ENCODE peak calls at places on chromosomes 2 and 18, in six cellular contexts. W, M, R, N, S and H are unnamed samples.

GRCh38 chr2:111624401-111625156 is 259.4 kb downstream of the ANAPC1 start:
- DNase-seq in W (peak; percentile 87), M (peak; percentile 81), R (no peak), N (peak; percentile 21), S (no peak), H (no peak)

GRCh38 chr2:8488001-8488738 is 193.7 kb upstream of the ID2 start:
- DNase-seq in W (no peak), M (no peak), R (no peak), N (no peak), S (peak; percentile 95), H (no peak)

GRCh38 chr2:58194451-58194850 is 46.7 kb downstream of the FANCL start:
- DNase-seq in W (no peak), M (no peak), R (no peak), N (no peak), S (no peak), H (no peak)

GRCh38 chr2:27569398-27569797 is 13.4 kb upstream of the ZNF512 start:
- DNase-seq in W (no peak), M (no peak), R (no peak), N (no peak), S (no peak), H (no peak)

GRCh38 chr2:105329561-105330495 is at the start of gene TGFBRAP1:
- DNase-seq in W (peak; percentile 77), M (peak; percentile 35), R (peak; percentile 79), N (peak; percentile 35), S (no peak), H (peak; percentile 60)

GRCh38 chr2:137935591-137935990 is 28.7 kb upstream of the HNMT start:
- DNase-seq in W (no peak), M (no peak), R (no peak), N (no peak), S (no peak), H (no peak)

GRCh38 chr2:233346374-233346773 is 7.9 kb upstream of the DGKD start:
- DNase-seq in W (no peak), M (no peak), R (no peak), N (no peak), S (no peak), H (no peak)

GRCh38 chr2:171404258-171404657 is 29.5 kb downstream of the METTL8 start:
- DNase-seq in W (no peak), M (peak; percentile 81), R (no peak), N (peak; percentile 46), S (no peak), H (peak; percentile 9)

GRCh38 chr2:201833796-201834195 is 27.5 kb downstream of the CDK15 start:
- DNase-seq in W (no peak), M (no peak), R (no peak), N (no peak), S (no peak), H (no peak)

GRCh38 chr2:201830666-201831065 is 24.3 kb downstream of the CDK15 start:
- DNase-seq in W (peak; percentile 71), M (no peak), R (no peak), N (no peak), S (no peak), H (no peak)

GRCh38 chr2:201835066-201835465 is 28.7 kb downstream of the CDK15 start:
- DNase-seq in W (no peak), M (no peak), R (no peak), N (no peak), S (no peak), H (no peak)

GRCh38 chr2:201828235-201828634 is 21.9 kb downstream of the CDK15 start:
- DNase-seq in W (no peak), M (no peak), R (no peak), N (no peak), S (no peak), H (no peak)

GRCh38 chr2:201831469-201831868 is 25.1 kb downstream of the CDK15 start:
- DNase-seq in W (no peak), M (no peak), R (no peak), N (no peak), S (no peak), H (no peak)
- TF ChIP-seq MYC in W (no peak), M (no peak), R (no peak), N (no peak), S (no peak), H (no peak)

DNA sequence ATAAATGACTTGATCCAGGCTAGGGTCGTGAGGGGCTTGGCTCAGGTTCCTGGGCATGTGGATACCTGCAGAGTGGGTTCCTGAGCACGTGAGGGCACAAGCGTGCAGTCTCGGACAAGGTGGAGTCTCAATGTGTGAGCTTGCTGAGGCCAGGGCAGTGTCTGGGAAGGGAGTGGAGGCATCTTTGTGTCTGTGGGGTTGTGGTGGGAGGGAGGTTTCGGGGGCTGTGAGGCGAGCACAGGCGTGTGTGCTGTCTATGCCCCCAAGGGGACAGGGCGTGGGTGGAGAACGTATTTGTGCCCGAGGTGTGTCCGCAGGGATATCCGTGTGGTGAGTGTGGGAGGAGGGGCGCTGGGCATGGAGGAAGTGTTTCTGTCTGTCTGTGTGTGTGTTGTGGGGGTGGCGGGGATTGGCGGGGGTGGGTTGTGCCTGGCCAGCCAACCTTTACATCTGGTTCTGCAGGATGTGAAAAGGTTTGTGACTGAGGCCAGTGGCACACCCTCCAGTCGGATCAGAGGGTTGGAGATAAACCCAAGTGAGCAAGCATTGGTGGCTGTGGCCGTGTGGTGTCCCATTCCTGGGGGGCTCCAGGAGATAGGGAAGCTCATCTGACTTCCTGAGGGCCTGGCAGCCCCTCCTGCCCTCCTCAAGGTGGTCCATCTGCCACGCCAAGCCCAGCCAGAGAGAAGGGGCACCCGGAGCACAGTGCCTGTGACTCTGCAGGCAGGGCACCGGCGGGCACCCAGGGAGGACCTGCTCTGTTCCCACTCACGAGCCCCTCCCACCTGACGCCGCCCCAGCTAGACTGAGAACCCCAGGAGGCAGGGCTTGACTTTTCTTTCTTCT is 57.1 kb downstream of the ZFP36L2 start:
- DNase-seq in W (peak; percentile 96), M (no peak), R (no peak), N (no peak), S (peak; percentile 77), H (peak; percentile 75)
- TF ChIP-seq MYC in W (peak; percentile 61), M (peak; percentile 52), R (no peak), N (peak; percentile 42), S (no peak), H (no peak)

DNA sequence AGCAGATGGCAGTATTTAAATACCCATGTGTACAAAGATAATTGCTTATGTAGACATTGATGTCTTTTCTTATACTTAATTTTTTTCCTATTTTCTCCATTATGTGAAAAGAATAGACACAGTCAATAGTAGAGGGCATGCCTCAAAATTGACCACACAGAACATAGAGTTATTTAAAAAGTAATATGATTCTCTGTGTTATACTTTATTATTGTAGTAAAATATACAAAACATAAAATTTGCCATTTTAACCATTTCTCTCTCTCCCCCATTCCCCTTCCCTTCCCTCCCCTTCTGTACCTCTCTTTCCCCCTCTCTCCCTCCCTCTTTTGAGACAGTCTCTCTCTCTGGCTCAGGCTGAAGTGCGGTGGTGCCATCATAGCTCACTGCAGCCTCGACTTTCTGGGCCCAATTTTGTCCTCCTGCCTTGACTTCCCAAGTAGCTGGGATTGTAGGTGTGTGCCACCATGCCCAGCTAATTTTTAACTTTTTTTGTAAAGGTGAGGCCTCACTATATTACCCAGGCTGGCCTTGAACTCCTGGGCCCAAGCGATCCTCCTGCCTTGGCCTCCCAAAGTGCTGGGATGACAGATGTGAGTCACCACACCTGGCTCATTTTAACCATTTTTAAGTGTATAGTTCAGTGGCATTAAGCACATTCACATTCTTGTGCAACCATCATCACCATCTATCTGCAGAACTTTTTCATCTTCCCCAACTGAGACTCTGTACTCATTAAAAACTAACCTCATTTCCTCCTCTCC is 179.7 kb downstream of the MCFD2 start:
- DNase-seq in W (no peak), M (no peak), R (no peak), N (no peak), S (no peak), H (no peak)
- TF ChIP-seq MYC in W (no peak), M (no peak), R (no peak), N (no peak), S (no peak), H (no peak)

GRCh38 chr2:24588294-24588693 is 97.2 kb downstream of the NCOA1 start:
- DNase-seq in W (no peak), M (no peak), R (peak; percentile 30), N (no peak), S (no peak), H (no peak)
- TF ChIP-seq MYC in W (no peak), M (no peak), R (no peak), N (no peak), S (no peak), H (no peak)

DNA sequence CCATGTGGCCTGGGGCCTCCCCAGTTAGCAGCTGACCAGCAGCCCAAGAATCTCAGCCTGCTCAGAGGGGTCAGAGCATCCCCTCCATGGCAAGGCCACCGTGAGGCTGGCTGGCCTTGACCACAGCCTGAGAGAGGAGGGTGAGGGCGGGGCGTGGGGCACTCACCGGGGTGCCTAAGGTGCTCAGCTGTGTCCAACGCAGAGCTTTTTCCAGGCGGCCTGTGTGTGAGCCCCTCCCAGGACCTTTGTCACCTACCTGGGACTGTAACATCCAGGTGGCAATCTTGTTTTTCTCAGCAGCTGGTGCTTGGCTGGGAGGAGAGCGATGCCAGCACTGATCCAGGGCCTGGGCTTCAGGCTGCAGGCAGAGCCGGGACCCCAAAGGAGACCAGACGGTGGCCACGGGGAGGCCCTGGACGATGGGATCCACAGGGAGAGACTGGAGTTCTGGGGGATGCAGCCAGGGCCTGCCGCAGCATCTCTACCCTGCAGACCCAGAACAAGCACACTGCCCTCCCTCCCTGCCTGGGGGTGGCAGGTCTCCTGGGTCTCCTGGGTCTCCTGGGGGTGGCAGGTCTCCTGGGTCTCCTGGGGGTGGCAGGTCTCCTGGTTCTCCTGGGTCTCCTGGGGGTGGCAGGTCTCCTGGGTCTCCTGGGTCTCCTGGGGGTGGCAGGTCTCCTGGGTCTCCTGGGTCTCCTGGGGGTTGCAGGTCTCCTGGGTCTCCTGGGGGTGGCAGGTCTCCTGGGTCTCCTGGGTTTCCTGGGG is 12.3 kb downstream of the SNED1 start:
- DNase-seq in W (no peak), M (no peak), R (no peak), N (no peak), S (no peak), H (no peak)
- TF ChIP-seq MYC in W (no peak), M (no peak), R (no peak), N (no peak), S (no peak), H (no peak)

GRCh38 chr18:38633333-38633732 is 1067.7 kb upstream of the CELF4 start:
- DNase-seq in W (no peak), M (no peak), R (no peak), N (no peak), S (no peak), H (no peak)
- TF ChIP-seq MYC in W (no peak), M (no peak), R (no peak), N (no peak), S (no peak), H (no peak)

DNA sequence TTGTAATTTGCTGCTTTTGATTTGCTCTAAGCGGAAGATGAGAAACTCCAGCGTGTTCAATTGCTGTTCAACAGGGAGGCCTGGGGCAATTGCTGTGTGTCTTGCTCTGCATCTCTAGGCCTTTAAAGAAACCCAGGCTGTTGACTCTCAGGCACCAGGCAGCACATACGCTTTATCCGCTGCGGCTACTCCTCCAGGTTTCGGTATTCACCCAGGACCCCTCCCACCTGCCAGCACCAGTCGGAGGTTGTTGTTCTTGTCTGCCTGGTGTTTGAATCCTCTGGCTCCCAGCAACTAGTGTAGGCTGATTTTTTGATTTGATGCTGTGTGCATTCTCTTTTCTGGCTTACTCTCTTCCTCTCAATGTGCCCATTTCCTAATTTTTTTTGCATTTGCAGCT is 383.1 kb downstream of the TSN start:
- DNase-seq in W (no peak), M (no peak), R (no peak), N (no peak), S (no peak), H (no peak)
- TF ChIP-seq MYC in W (no peak), M (no peak), R (no peak), N (no peak), S (no peak), H (no peak)

GRCh38 chr2:15260196-15260595 is 300.9 kb downstream of the NBAS start:
- DNase-seq in W (no peak), M (no peak), R (no peak), N (no peak), S (no peak), H (no peak)
- TF ChIP-seq MYC in W (no peak), M (no peak), R (no peak), N (no peak), S (no peak), H (no peak)

GRCh38 chr2:10303634-10304378 is 1.1 kb downstream of the HPCAL1 start:
- DNase-seq in W (peak; percentile 81), M (peak; percentile 63), R (peak; percentile 49), N (peak; percentile 44), S (no peak), H (no peak)
- TF ChIP-seq MYC in W (no peak), M (no peak), R (no peak), N (no peak), S (no peak), H (no peak)